ENCODE peak calls at places on chromosomes 16 and 17, in nine cellular contexts. I is GM23248, O is mammary epithelial cell, L is mesenchymal stem cell, V is HCT116, J is GM23338, Q is HepG2, Z is fibroblast of lung, M is neural progenitor cell. T is an unnamed sample.

GRCh38 chr16:27243725-27244362 is 24.7 kb downstream of the NSMCE1 start:
- DNase-seq in I (no peak), O (no peak), L (no peak), V (no peak), J (no peak), Q (no peak), Z (no peak), M (no peak), T (no peak)

GRCh38 chr17:7673239-7673638 is 14.1 kb downstream of the TP53 start:
- DNase-seq in I (no peak), O (no peak), L (no peak), V (no peak), J (peak), Q (peak), Z (peak), M (peak), T (peak)

GRCh38 chr16:49158029-49158642 is 123.5 kb downstream of the CBLN1 start:
- DNase-seq in I (peak), O (peak), L (peak), V (peak), J (peak), Q (peak), Z (peak), M (peak), T (peak)

GRCh38 chr16:82344157-82344556 is 174.1 kb upstream of the MPHOSPH6 start:
- DNase-seq in I (peak), O (no peak), L (no peak), V (no peak), J (peak), Q (peak), Z (no peak), M (peak), T (no peak)

GRCh38 chr17:66930933-66931332 is 33.6 kb upstream of the CACNG4 start:
- DNase-seq in I (no peak), O (no peak), L (no peak), V (peak), J (no peak), Q (peak), Z (no peak), M (no peak), T (no peak)

GRCh38 chr17:46035112-46035818 is 36.2 kb downstream of the STH start:
- DNase-seq in I (no peak), O (peak), L (peak), V (no peak), J (peak), Q (no peak), Z (no peak), M (no peak), T (peak)

GRCh38 chr16:52964290-52964689 is 88.4 kb downstream of the CHD9NB start:
- DNase-seq in I (peak), O (no peak), L (no peak), V (no peak), J (peak), Q (no peak), Z (no peak), M (peak), T (no peak)

GRCh38 chr16:66093217-66093616 is 273.3 kb upstream of the CDH5 start:
- DNase-seq in I (peak), O (no peak), L (peak), V (no peak), J (no peak), Q (no peak), Z (peak), M (no peak), T (no peak)

GRCh38 chr16:49491736-49492089 is 118.1 kb downstream of the C16orf78 start:
- DNase-seq in I (no peak), O (peak), L (no peak), V (peak), J (peak), Q (no peak), Z (no peak), M (peak), T (peak)

GRCh38 chr17:29874931-29875596 is 55.0 kb downstream of the SSH2 start:
- DNase-seq in I (no peak), O (no peak), L (no peak), V (no peak), J (no peak), Q (no peak), Z (no peak), M (no peak), T (no peak)

GRCh38 chr17:1726626-1727257 is 2.2 kb downstream of the WDR81 start:
- DNase-seq in I (no peak), O (no peak), L (no peak), V (no peak), J (no peak), Q (no peak), Z (no peak), M (no peak), T (no peak)

GRCh38 chr17:63928966-63929695 is 3.0 kb downstream of the CD79B start:
- DNase-seq in I (no peak), O (no peak), L (no peak), V (no peak), J (no peak), Q (no peak), Z (no peak), M (no peak), T (no peak)

GRCh38 chr17:48571826-48572417 is 6.2 kb downstream of the HOXB4 start:
- DNase-seq in I (no peak), O (peak), L (peak), V (no peak), J (no peak), Q (no peak), Z (no peak), M (no peak), T (no peak)

GRCh38 chr17:27493088-27493487 is 36.8 kb downstream of the KSR1 start:
- DNase-seq in I (no peak), O (no peak), L (no peak), V (no peak), J (no peak), Q (no peak), Z (no peak), M (no peak), T (no peak)

DNA sequence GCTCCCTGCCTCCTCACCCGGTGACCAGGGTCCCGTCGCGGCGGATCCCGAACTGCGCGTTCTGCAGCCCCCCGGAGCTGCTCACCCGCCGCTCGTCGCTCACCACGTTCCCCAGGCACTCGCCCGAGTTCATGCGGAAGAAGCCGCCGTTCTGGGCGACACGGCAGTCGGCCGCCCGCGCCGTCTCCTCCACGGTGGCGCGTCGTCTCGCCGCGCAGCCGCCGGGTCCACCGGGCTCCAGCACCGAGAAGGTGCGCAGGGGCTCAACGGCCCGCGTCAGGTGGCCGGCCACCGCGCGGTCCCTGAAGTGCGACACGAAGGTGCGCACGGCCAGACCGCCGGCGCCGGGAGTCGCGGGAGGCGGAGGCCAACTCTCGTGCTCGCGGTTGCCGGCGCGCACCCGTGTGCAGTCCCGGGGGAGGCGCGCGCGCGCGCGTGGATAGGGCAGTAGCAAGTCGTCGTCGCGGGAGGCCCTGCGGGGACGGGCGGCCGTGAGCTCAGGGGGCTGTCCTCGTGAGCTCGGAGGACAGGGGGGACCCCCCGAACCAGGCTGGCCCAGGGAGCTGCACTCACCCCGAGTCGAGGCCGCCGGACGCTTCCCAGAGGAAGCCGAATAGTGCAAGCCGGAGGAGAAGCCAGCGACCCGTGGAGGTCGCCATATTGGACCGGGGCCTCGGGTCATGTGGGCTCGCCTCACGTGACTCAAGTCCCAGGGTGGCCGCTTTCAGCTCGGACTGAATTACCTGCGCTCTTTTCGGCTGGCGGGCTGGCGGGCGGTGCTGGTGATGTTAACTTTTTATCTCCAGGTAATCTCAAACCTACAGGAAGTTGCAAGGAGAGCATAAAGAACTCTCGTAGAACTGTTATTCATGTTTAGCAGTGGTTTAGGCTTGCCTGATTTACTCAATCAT is at the start of gene NAGPA:
- DNase-seq in I (peak), O (peak), L (peak), V (peak), J (peak), Q (peak), Z (peak), M (peak), T (peak)
- H2AFZ ChIP-seq in I (peak), O (peak), L (peak), V (peak), J (peak), Q (no peak), Z (peak), M (peak), T (peak)

DNA sequence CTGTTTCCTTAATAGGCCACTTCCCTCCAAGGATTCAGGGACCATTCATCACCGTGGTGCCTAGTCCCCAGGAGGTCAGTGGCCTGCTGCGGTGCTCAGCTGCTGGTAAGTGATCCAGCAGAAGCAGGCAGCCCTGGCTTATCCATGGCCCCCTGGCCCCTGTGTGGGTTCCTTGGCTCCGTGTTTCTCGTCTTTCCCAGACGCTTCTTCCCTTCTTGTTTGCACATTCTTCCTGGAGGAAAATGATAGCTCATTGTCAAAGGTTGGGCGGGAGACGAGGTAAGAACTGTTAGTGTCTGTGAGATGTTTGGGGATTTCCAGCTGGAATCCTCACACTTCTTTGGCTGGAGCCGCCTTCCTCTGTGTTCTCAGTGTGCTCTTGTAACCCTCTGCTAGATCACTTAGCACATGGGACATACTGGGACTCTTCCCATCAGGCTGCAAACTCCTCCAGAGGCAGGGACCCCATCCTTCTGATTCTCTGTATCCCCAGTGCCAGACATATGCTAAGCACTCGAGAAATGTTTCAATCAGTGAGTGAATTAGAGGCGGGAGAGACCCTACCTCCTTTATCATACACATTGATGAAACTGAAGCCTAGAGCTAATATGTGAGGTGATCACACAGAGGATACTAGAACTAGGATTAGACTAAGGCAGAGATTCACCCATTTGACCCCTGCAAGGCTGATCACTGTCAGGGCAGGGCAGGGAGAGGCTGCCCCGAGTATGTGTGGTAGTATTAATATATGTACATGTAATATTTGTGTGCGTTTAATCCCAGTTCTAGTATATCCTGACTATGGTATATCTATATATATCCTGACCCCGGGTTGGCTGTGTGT is 75.7 kb upstream of the TBX2 start:
- DNase-seq in I (no peak), O (no peak), L (peak), V (no peak), J (no peak), Q (no peak), Z (no peak), M (no peak), T (no peak)
- H3K27ac ChIP-seq in I (no peak), O (no peak), L (no peak), V (no peak), J (no peak), Q (no peak), Z (peak), M (no peak), T (no peak)

GRCh38 chr17:59287887-59288286 is 43.6 kb upstream of the YPEL2 start:
- DNase-seq in I (no peak), O (no peak), L (no peak), V (no peak), J (no peak), Q (no peak), Z (no peak), M (no peak), T (no peak)
- H2AFZ ChIP-seq in I (no peak), O (no peak), L (no peak), V (no peak), J (no peak), Q (no peak), Z (no peak), M (no peak), T (no peak)

GRCh38 chr16:86514656-86515376 is 4.5 kb downstream of the FOXF1 start:
- DNase-seq in I (no peak), O (no peak), L (peak), V (no peak), J (no peak), Q (no peak), Z (peak), M (no peak), T (no peak)

GRCh38 chr16:86512301-86512859 is 2.1 kb downstream of the FOXF1 start:
- DNase-seq in I (peak), O (no peak), L (peak), V (no peak), J (no peak), Q (no peak), Z (no peak), M (peak), T (no peak)

GRCh38 chr16:86515420-86515779 is 5.1 kb downstream of the FOXF1 start:
- DNase-seq in I (no peak), O (no peak), L (peak), V (no peak), J (peak), Q (no peak), Z (no peak), M (peak), T (no peak)

GRCh38 chr16:86512860-86513470 is 2.6 kb downstream of the FOXF1 start:
- DNase-seq in I (no peak), O (no peak), L (peak), V (no peak), J (no peak), Q (no peak), Z (no peak), M (no peak), T (no peak)

GRCh38 chr16:86513471-86514277 is 3.3 kb downstream of the FOXF1 start:
- DNase-seq in I (no peak), O (no peak), L (peak), V (no peak), J (no peak), Q (no peak), Z (no peak), M (no peak), T (no peak)
- H3K27ac ChIP-seq in I (no peak), O (no peak), L (no peak), V (no peak), J (no peak), Q (no peak), Z (peak), M (no peak), T (no peak)

GRCh38 chr16:68086336-68086821 is 1.2 kb downstream of the NFATC3 start:
- DNase-seq in I (peak), O (peak), L (peak), V (no peak), J (peak), Q (peak), Z (peak), M (peak), T (peak)

GRCh38 chr16:68086860-68087268 is 1.7 kb downstream of the NFATC3 start:
- DNase-seq in I (peak), O (peak), L (peak), V (no peak), J (no peak), Q (no peak), Z (peak), M (no peak), T (no peak)

GRCh38 chr16:68084504-68085258 is 489 bp upstream of the NFATC3 start:
- DNase-seq in I (peak), O (peak), L (peak), V (no peak), J (peak), Q (peak), Z (peak), M (peak), T (peak)

GRCh38 chr16:68083861-68084503 is 1.2 kb upstream of the NFATC3 start:
- DNase-seq in I (peak), O (no peak), L (peak), V (no peak), J (peak), Q (peak), Z (peak), M (peak), T (no peak)

DNA sequence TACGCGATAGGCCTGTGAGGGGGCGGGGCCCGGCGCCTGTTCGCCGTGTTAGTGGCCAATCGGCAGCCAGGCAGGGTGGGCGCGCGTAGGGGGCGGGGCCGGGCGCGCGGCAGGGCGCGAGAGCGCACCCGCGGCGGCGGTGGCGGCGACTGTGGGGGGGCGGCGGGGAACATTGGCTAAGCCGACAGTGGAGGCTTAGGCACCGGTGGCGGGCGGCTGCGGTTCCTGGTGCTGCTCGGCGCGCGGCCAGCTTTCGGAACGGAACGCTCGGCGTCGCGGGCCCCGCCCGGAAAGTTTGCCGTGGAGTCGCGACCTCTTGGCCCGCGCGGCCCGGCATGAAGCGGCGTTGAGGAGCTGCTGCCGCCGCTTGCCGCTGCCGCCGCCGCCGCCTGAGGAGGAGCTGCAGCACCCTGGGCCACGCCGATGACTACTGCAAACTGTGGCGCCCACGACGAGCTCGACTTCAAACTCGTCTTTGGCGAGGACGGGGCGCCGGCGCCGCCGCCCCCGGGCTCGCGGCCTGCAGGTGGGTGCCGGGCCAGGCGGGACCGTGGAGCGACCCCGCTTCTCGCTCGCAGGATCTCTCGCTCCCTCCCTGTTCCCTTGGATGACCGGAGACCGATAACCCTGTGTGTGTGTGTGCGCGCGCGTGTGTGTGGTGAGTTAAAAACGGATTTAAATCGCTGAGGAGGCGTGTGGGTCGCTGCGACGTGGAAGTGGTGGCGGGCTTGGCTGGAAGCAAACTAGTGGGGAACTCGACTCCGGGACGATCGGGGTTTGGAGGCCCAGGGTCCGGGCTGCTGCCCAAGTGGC is at the start of gene NFATC3:
- DNase-seq in I (peak), O (peak), L (peak), V (peak), J (peak), Q (peak), Z (peak), M (peak), T (peak)
- H2AFZ ChIP-seq in I (peak), O (peak), L (peak), V (no peak), J (peak), Q (no peak), Z (peak), M (peak), T (peak)

GRCh38 chr17:57312242-57312641 is 55.9 kb downstream of the MSI2 start:
- DNase-seq in I (no peak), O (no peak), L (no peak), V (no peak), J (no peak), Q (no peak), Z (no peak), M (no peak), T (no peak)
- H3K27ac ChIP-seq in I (no peak), O (no peak), L (no peak), V (no peak), J (peak), Q (no peak), Z (no peak), M (peak), T (no peak)

GRCh38 chr17:73907601-73907910 is 263.3 kb upstream of the SDK2 start:
- DNase-seq in I (no peak), O (no peak), L (no peak), V (no peak), J (no peak), Q (no peak), Z (no peak), M (no peak), T (no peak)
- H2AFZ ChIP-seq in I (no peak), O (no peak), L (no peak), V (no peak), J (no peak), Q (no peak), Z (no peak), M (no peak), T (no peak)

T was measured in MM.1S.